ENCODE peak calls at places on chromosomes 12 and 14, in five cellular contexts. F is K562, B is HepG2, K is GM12878, D is HCT116. Y is an unnamed sample.

GRCh38 chr12:62192486-62193250 is 67.5 kb upstream of the USP15 start:
- DNase-seq in B (peak; percentile 71), D (peak; percentile 48), K (peak; percentile 20), F (peak; percentile 50), Y (no peak)

GRCh38 chr14:58732387-58732786 is 94.6 kb downstream of the DACT1 start:
- DNase-seq in D (no peak), F (no peak), B (no peak), K (no peak), Y (no peak)

GRCh38 chr12:12450043-12450451 is 93.2 kb downstream of the BORCS5 start:
- DNase-seq in D (no peak), B (peak; percentile 54), K (no peak), F (no peak), Y (no peak)

GRCh38 chr14:21846227-21846885 is 172.7 kb upstream of the OR4E1 start:
- DNase-seq in K (no peak), B (peak; percentile 34), F (peak; percentile 25), D (no peak), Y (no peak)

GRCh38 chr12:110917467-110917866 is 2.9 kb downstream of the MYL2 start:
- DNase-seq in D (peak; percentile 71), B (peak; percentile 35), F (no peak), K (no peak), Y (no peak)

GRCh38 chr12:111211910-111212757 is 156.8 kb downstream of the PHETA1 start:
- DNase-seq in D (no peak), F (peak; percentile 50), B (no peak), K (no peak), Y (no peak)

GRCh38 chr14:72929316-72930080 is 3.2 kb downstream of the DCAF4 start:
- DNase-seq in B (no peak), K (no peak), D (no peak), F (no peak), Y (no peak)

GRCh38 chr12:130792926-130793849 is 45.9 kb downstream of the STX2 start:
- DNase-seq in B (no peak), K (no peak), F (no peak), D (no peak), Y (no peak)

GRCh38 chr12:120865094-120865493 is 39.1 kb downstream of the SPPL3 start:
- DNase-seq in B (no peak), D (no peak), F (no peak), K (no peak), Y (no peak)

GRCh38 chr12:103100226-103100866 is 142.9 kb downstream of the ASCL1 start:
- DNase-seq in K (no peak), F (no peak), D (no peak), B (no peak), Y (no peak)

GRCh38 chr12:16475521-16475920 is 128.1 kb downstream of the MGST1 start:
- DNase-seq in K (no peak), B (no peak), F (no peak), D (no peak), Y (no peak)

GRCh38 chr12:130163461-130164215 is 1.4 kb downstream of the FZD10 start:
- DNase-seq in B (no peak), D (no peak), F (no peak), K (no peak), Y (no peak)

GRCh38 chr14:75280831-75281690 is 2.4 kb downstream of the FOS start:
- DNase-seq in K (no peak), B (no peak), D (no peak), F (no peak), Y (no peak)

GRCh38 chr12:50524621-50525020 is 19.8 kb downstream of the DIP2B start:
- DNase-seq in D (no peak), B (no peak), K (no peak), F (no peak), Y (no peak)

GRCh38 chr14:76699901-76700590 is 61.2 kb upstream of the VASH1 start:
- DNase-seq in F (no peak), B (no peak), D (no peak), K (no peak), Y (peak; percentile 16)

GRCh38 chr12:27498159-27498558 is 25.8 kb upstream of the PPFIBP1 start:
- DNase-seq in B (no peak), F (no peak), K (peak; percentile 28), D (no peak), Y (no peak)

GRCh38 chr14:95668235-95668772 is 17.9 kb upstream of the TCL1B start:
- DNase-seq in K (peak; percentile 51), D (no peak), B (no peak), F (no peak), Y (no peak)

GRCh38 chr12:106976013-106976658 is 10.8 kb downstream of the MTERF2 start:
- DNase-seq in K (no peak), B (peak; percentile 83), D (no peak), F (no peak), Y (no peak)

GRCh38 chr12:47881826-47882427 is 22.9 kb downstream of the VDR start:
- DNase-seq in F (no peak), D (no peak), B (no peak), K (no peak), Y (no peak)

GRCh38 chr12:8860165-8860961 is 37.9 kb downstream of the A2ML1 start:
- DNase-seq in F (peak; percentile 39), D (peak; percentile 27), K (no peak), B (peak; percentile 37), Y (peak; percentile 46)

GRCh38 chr14:89455412-89455811 is 38.4 kb upstream of the FOXN3 start:
- DNase-seq in B (no peak), K (no peak), F (peak; percentile 10), D (no peak), Y (no peak)

GRCh38 chr14:63840981-63841380 is 11.8 kb upstream of the SYNE2 start:
- DNase-seq in F (no peak), D (no peak), B (peak; percentile 44), K (no peak), Y (no peak)

GRCh38 chr12:122537021-122537420 is 10.0 kb downstream of the KNTC1 start:
- DNase-seq in B (no peak), F (no peak), K (no peak), D (no peak), Y (no peak)

GRCh38 chr12:585062-586061 is 77.9 kb downstream of the NINJ2 start:
- DNase-seq in F (no peak), D (no peak), B (peak; percentile 90), K (no peak), Y (no peak)
- TF ChIP-seq JUND in F (no peak), D (no peak), B (peak; percentile 99), K (no peak), Y (no peak)

GRCh38 chr12:41368006-41368405 is 179.9 kb downstream of the PDZRN4 start:
- DNase-seq in F (no peak), D (peak; percentile 7), K (no peak), B (no peak), Y (no peak)
- H3K36me3 ChIP-seq in F (no peaks in the 10 kb centered on the region), D (no peaks in the 10 kb centered on the region), K (no peaks in the 10 kb centered on the region), B (no peaks in the 10 kb centered on the region), Y (no peaks in the 10 kb centered on the region)

GRCh38 chr14:57182760-57183503 is 85.8 kb downstream of the EXOC5 start:
- DNase-seq in D (peak; percentile 16), B (peak; percentile 15), K (no peak), F (peak; percentile 4), Y (no peak)
- TF ChIP-seq CEBPB in D (no peak), B (no peak), K (no peak), F (no peak), Y (no peak)

DNA sequence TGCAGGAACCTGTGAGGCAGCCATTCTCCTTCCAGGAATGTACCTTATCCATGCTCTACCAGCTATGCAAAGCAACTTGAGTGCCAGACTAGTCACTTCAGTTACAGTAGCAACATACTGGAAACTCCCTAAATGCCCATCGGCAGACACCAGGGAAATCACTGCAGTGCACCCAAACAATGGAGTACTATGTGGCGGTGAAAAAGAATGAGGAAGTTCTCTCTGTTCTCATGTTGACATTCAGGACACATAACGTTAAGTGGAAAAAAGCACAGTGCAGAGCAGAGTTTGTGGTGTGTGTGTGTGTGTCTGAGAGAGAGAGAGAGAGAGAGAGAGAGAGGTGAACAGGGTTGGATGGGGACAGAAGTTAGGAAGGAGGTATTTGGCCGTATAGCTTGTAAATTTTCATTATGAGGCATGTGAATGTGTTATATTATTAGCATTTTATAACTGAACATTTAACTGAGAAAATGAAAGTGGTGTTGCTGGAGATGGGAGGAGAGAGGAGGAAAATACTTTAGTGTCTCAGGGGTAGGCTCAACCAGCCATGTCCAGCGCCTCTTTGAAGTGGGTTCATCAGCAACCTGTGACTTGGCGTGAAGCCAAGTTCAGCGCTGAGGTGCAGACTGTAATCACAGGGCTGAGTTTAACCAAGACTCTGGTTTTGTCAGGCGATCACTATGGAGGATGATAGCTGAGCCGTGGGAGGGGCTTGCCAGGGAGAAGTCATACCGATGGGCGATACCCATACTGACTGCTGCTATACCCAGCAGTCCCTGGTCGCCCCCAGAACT is 17.3 kb downstream of the TNFAIP2 start:
- DNase-seq in D (no peak), B (peak; percentile 39), F (no peak), K (peak; percentile 94), Y (no peak)
- TF ChIP-seq JUND in D (no peak), B (no peak), F (no peak), K (no peak), Y (no peak)